ENCODE peak calls at places on chromosomes 2 and 18, in ten cellular contexts. B is astrocyte; M is Peyer's patch; C is CD4-positive, alpha-beta T cell; Z is adrenal gland; K is AG10803; T is OCI-LY7; N is endodermal cell; L is endothelial cell; E is PC-3. R is an unnamed sample.

GRCh38 chr18:6401687-6402086 is 13.0 kb downstream of the L3MBTL4 start:
- DNase-seq in N (peak; percentile 78), L (peak; percentile 58), B (no peak), M (no peak), K (no peak), E (no peak), T (no peak), Z (no peak), C (no peak), R (no peak)

GRCh38 chr18:34342960-34343359 is 118.2 kb upstream of the NOL4 start:
- DNase-seq in B (peak; percentile 84), T (no peak), M (no peak), C (no peak), L (no peak), Z (no peak), N (no peak), K (peak; percentile 29), E (peak; percentile 73), R (no peak)

GRCh38 chr2:132929786-132930185 is 259.8 kb upstream of the LYPD1 start:
- DNase-seq in K (no peak), M (no peak), C (no peak), Z (no peak), B (peak; percentile 70), N (no peak), T (no peak), L (no peak), E (no peak), R (no peak)

GRCh38 chr2:15729709-15730544 is 138.3 kb downstream of the DDX1 start:
- DNase-seq in M (no peak), E (no peak), T (no peak), C (no peak), L (no peak), K (no peak), B (peak; percentile 18), N (peak; percentile 16), Z (no peak), R (no peak)

GRCh38 chr2:62409442-62409841 is 96.6 kb downstream of the TMEM17 start:
- DNase-seq in T (no peak), Z (no peak), L (no peak), B (peak; percentile 30), K (no peak), E (peak; percentile 46), M (no peak), C (no peak), N (no peak), R (no peak)

GRCh38 chr18:71849407-71849806 is 694.7 kb downstream of the CBLN2 start:
- DNase-seq in L (no peak), E (no peak), T (no peak), N (peak; percentile 65), K (no peak), B (no peak), M (no peak), C (no peak), Z (no peak), R (no peak)

GRCh38 chr2:168138369-168138768 is 109.0 kb downstream of the STK39 start:
- DNase-seq in T (no peak), M (no peak), N (no peak), B (no peak), Z (no peak), E (no peak), C (no peak), K (no peak), L (no peak), R (no peak)

GRCh38 chr2:121350402-121350775 is 65.4 kb upstream of the TFCP2L1 start:
- DNase-seq in T (no peak), N (no peak), Z (no peak), L (no peak), E (no peak), M (no peak), C (no peak), B (no peak), K (no peak), R (no peak)

GRCh38 chr2:222733846-222734689 is 62.6 kb downstream of the MOGAT1 start:
- DNase-seq in T (no peak), E (no peak), K (peak; percentile 65), Z (no peak), M (no peak), L (no peak), B (no peak), N (no peak), C (no peak), R (peak; percentile 53)

GRCh38 chr2:217552081-217552480 is 450.7 kb downstream of the TNS1 start:
- DNase-seq in K (no peak), M (no peak), E (no peak), C (no peak), T (no peak), L (no peak), N (peak; percentile 57), B (no peak), Z (no peak), R (no peak)

GRCh38 chr2:206915136-206915535 is 24.2 kb upstream of the CPO start:
- DNase-seq in Z (no peak), B (peak; percentile 96), M (no peak), C (no peak), E (peak; percentile 95), K (peak; percentile 79), T (no peak), L (no peak), N (no peak), R (no peak)

GRCh38 chr18:21267370-21267769 is 25.3 kb downstream of the GREB1L start:
- DNase-seq in C (no peak), K (no peak), N (no peak), Z (no peak), L (no peak), T (no peak), M (no peak), E (no peak), B (no peak), R (no peak)

GRCh38 chr18:79583984-79584401 is 95.6 kb upstream of the CTDP1 start:
- DNase-seq in C (no peak), E (no peak), K (no peak), M (peak; percentile 19), L (no peak), N (peak; percentile 38), Z (no peak), B (no peak), T (no peak), R (no peak)

GRCh38 chr2:95075440-95075885 is 46.1 kb downstream of the MRPS5 start:
- DNase-seq in C (no peak), K (no peak), L (no peak), B (no peak), Z (no peak), E (no peak), T (no peak), N (peak; percentile 30), M (no peak), R (no peak)

GRCh38 chr18:76410033-76410432 is 85.0 kb downstream of the ZNF516 start:
- DNase-seq in B (no peak), E (no peak), C (no peak), Z (peak; percentile 18), N (peak; percentile 17), K (no peak), M (no peak), L (no peak), T (no peak), R (no peak)

GRCh38 chr18:45569566-45569965 is 45.7 kb upstream of the SLC14A2 start:
- DNase-seq in Z (peak; percentile 74), L (no peak), M (no peak), K (peak; percentile 16), B (peak; percentile 16), C (no peak), E (no peak), T (no peak), N (no peak), R (no peak)

GRCh38 chr2:149037851-149038250 is 648 bp upstream of the LYPD6B start:
- DNase-seq in N (peak; percentile 74), T (peak; percentile 15), M (no peak), K (no peak), B (no peak), Z (no peak), C (no peak), E (peak; percentile 66), L (no peak), R (peak; percentile 37)
- TF ChIP-seq CTCF in N (peak; percentile 44), T (peak; percentile 41), M (no peak), K (no peak), B (no peak), Z (no peak), C (no peak), E (peak; percentile 53), L (no peak), R (no peak)

GRCh38 chr2:118061135-118061955 is 26.9 kb upstream of the INSIG2 start:
- DNase-seq in L (peak; percentile 26), E (peak; percentile 78), T (peak; percentile 78), N (peak; percentile 66), K (peak; percentile 91), M (no peak), C (no peak), B (peak; percentile 50), Z (no peak), R (no peak)
- TF ChIP-seq CTCF in L (peak; percentile 29), E (peak; percentile 73), T (peak; percentile 92), N (peak; percentile 76), K (peak; percentile 74), M (peak; percentile 10), C (no peak), B (peak; percentile 40), Z (peak; percentile 6), R (no peak)

DNA sequence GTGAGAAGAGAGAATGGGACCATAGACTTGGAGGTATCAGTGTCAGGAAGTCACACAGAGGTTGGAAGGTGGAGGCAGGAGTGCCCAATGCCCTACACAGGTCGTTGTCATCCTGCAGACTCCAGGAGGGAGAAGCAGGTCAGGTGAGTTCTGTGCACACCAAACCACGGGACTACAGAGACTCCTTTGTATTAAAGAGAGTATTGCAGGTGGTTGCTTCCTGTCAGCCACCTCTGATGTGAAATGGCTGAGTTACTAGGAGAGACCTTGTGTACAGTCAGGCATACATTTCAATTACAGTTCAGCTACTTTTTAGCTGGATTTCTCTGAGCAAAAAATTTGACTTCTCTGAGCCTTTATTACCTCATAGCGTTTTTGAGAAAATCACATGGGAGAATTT is 51.6 kb downstream of the SPP2 start:
- DNase-seq in T (peak; percentile 15), C (peak; percentile 23), L (no peak), E (peak; percentile 65), M (no peak), K (no peak), N (no peak), Z (no peak), B (no peak), R (no peak)
- TF ChIP-seq CTCF in T (no peak), C (peak; percentile 41), L (no peak), E (peak; percentile 46), M (peak; percentile 13), K (no peak), N (no peak), Z (no peak), B (no peak), R (no peak)

DNA sequence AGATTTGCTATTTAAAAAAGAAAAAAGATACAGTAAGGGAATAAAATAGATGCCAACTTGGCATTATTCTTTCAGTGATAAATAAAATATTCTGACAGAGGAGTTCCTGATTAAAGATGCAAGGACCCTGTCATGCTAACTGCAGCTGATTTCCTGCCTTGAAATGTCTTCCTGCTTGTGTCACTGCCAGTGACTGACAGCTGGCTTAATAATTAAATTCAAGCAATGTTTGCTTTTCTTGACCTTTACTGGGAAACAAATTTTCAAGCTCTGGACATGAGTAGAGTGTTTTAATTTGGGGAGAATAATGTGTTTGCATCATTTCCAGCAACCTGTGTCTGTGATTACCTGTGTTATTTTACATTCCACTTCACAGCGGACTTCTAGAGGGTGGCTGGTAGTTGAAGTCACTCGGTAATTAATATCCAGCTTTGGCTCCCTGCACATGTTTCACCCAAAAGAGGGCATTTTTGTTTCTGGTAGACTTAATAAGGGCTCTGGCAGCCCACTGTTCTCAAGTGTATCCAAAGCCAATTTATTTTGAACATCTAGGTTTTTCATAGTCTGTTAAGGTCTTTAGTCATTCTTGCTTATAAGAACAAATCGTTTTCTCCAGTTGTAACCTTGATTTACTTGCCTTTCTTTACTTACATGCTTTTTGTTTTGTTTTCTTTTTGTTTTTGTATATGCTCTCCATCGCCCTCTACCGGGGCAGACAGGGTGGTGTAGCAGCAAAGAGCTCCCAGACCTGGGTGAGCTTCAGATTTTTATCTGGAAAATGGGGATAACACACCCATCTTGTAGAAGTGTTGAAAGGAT is 48.5 kb upstream of the PROKR1 start:
- DNase-seq in E (peak; percentile 66), L (peak; percentile 30), N (peak; percentile 82), C (peak; percentile 37), B (peak; percentile 11), Z (peak; percentile 68), T (peak; percentile 57), M (no peak), K (peak; percentile 49), R (peak; percentile 42)
- TF ChIP-seq CTCF in E (peak; percentile 96), L (peak; percentile 85), N (peak; percentile 94), C (peak; percentile 90), B (peak; percentile 92), Z (peak; percentile 51), T (peak; percentile 98), M (peak; percentile 54), K (peak; percentile 94), R (peak; percentile 85)